ENCODE peak calls at places on chromosomes 13 and 19, in ten cellular contexts. B is fibroblast of pulmonary artery, Z is mesendoderm, D is pancreas, H is Panc1, L is SJCRH30, V is AG10803, J is lower lobe of right lung, E is ovary, X is AG04450. P is an unnamed sample.
A peak's percentile ranks its signal among the peaks of the same experiment; 100 is the strongest.

GRCh38 chr19:35408284-35409171 is 37.7 kb downstream of the GPR42 start:
- DNase-seq in B (no peak), Z (no peak), D (no peak), H (no peak), L (no peak), V (no peak), J (no peak), E (no peak), X (no peak), P (no peak)

GRCh38 chr13:51101636-51102218 is 9.3 kb downstream of the C13orf42 start:
- DNase-seq in B (no peak), Z (peak; percentile 86), D (no peak), H (no peak), L (no peak), V (no peak), J (no peak), E (no peak), X (no peak), P (no peak)

GRCh38 chr13:25380082-25380481 is 8.3 kb downstream of the ATP8A2 start:
- DNase-seq in B (no peak), Z (no peak), D (no peak), H (no peak), L (no peak), V (no peak), J (no peak), E (no peak), X (no peak), P (no peak)

GRCh38 chr19:18809149-18809978 is 18.3 kb upstream of the COMP start:
- DNase-seq in B (peak; percentile 92), Z (no peak), D (no peak), H (no peak), L (no peak), V (peak; percentile 96), J (no peak), E (peak; percentile 77), X (peak; percentile 38), P (no peak)

GRCh38 chr19:17380426-17381138 is 3.4 kb upstream of the PLVAP start:
- DNase-seq in B (no peak), Z (no peak), D (no peak), H (no peak), L (no peak), V (no peak), J (no peak), E (no peak), X (no peak), P (no peak)

GRCh38 chr13:22596157-22596863 is 584.5 kb upstream of the SGCG start:
- DNase-seq in B (no peak), Z (peak; percentile 30), D (no peak), H (no peak), L (peak; percentile 67), V (no peak), J (no peak), E (no peak), X (no peak), P (no peak)

GRCh38 chr13:100941811-100942361 is 267.3 kb upstream of the TMTC4 start:
- DNase-seq in B (no peak), Z (peak; percentile 50), D (no peak), H (no peak), L (no peak), V (no peak), J (no peak), E (no peak), X (no peak), P (no peak)

GRCh38 chr19:43591904-43592772 is 3.8 kb downstream of the IRGQ start:
- DNase-seq in B (no peak), Z (no peak), D (no peak), H (no peak), L (no peak), V (no peak), J (no peak), E (no peak), X (no peak), P (no peak)

GRCh38 chr13:73532582-73532981 is 473.8 kb downstream of the KLF5 start:
- DNase-seq in B (no peak), Z (no peak), D (no peak), H (no peak), L (no peak), V (no peak), J (no peak), E (no peak), X (no peak), P (no peak)

GRCh38 chr13:94390881-94391280 is 88.6 kb downstream of the DCT start:
- DNase-seq in B (peak; percentile 29), Z (peak; percentile 13), D (no peak), H (no peak), L (no peak), V (peak; percentile 78), J (no peak), E (no peak), X (no peak), P (no peak)

GRCh38 chr19:19489804-19490204 is 25.5 kb downstream of the TSSK6 start:
- DNase-seq in B (no peak), Z (no peak), D (no peak), H (no peak), L (no peak), V (no peak), J (no peak), E (no peak), X (no peak), P (no peak)

GRCh38 chr13:43307921-43308433 is 284.6 kb downstream of the DNAJC15 start:
- DNase-seq in B (peak; percentile 95), Z (no peak), D (peak; percentile 76), H (no peak), L (peak; percentile 99), V (peak; percentile 93), J (peak; percentile 89), E (peak; percentile 90), X (peak; percentile 59), P (peak; percentile 72)

GRCh38 chr13:91045351-91046034 is 302.0 kb upstream of the MIR17HG start:
- DNase-seq in B (peak; percentile 14), Z (peak; percentile 56), D (no peak), H (peak; percentile 7), L (peak; percentile 38), V (no peak), J (no peak), E (no peak), X (no peak), P (peak; percentile 41)

GRCh38 chr13:21402586-21403307 is 56.4 kb downstream of the ZDHHC20 start:
- DNase-seq in B (peak; percentile 30), Z (no peak), D (no peak), H (no peak), L (no peak), V (peak; percentile 21), J (no peak), E (no peak), X (no peak), P (peak; percentile 11)

GRCh38 chr19:13008926-13009787 is 13.9 kb downstream of the NFIX start:
- DNase-seq in B (no peak), Z (peak; percentile 57), D (no peak), H (no peak), L (no peak), V (peak; percentile 36), J (no peak), E (peak; percentile 35), X (no peak), P (no peak)

GRCh38 chr13:89514534-89515312 is 1832.8 kb upstream of the MIR17HG start:
- DNase-seq in B (peak; percentile 74), Z (peak; percentile 71), D (no peak), H (peak; percentile 43), L (peak; percentile 64), V (no peak), J (no peak), E (no peak), X (peak; percentile 11), P (no peak)

GRCh38 chr13:78602561-78603239 is 652 bp downstream of the POU4F1 start:
- DNase-seq in B (no peak), Z (no peak), D (no peak), H (no peak), L (peak; percentile 63), V (no peak), J (no peak), E (no peak), X (no peak), P (no peak)
- H3K4me3 ChIP-seq in B (peak overlapping the region; percentile 17), Z (no peak overlapping the region), D (peak overlapping the region; percentile 33), H (no peak overlapping the region), L (peak overlapping the region; percentile 73), V (no peak overlapping the region), J (peak overlapping the region; percentile 43), E (peak overlapping the region; percentile 24), X (peak overlapping the region; percentile 32), P (peak overlapping the region; percentile 25)

GRCh38 chr19:50836543-50837195 is 3.3 kb upstream of the KLK15 start:
- DNase-seq in B (no peak), Z (no peak), D (no peak), H (no peak), L (no peak), V (no peak), J (no peak), E (no peak), X (no peak), P (no peak)
- H3K4me3 ChIP-seq in B (no peak overlapping the region), Z (no peak overlapping the region), D (no peak overlapping the region), H (peak overlapping the region; percentile 63), L (no peak overlapping the region), V (no peak overlapping the region), J (no peak overlapping the region), E (no peak overlapping the region), X (no peak overlapping the region), P (peak overlapping the region; percentile 14)

DNA sequence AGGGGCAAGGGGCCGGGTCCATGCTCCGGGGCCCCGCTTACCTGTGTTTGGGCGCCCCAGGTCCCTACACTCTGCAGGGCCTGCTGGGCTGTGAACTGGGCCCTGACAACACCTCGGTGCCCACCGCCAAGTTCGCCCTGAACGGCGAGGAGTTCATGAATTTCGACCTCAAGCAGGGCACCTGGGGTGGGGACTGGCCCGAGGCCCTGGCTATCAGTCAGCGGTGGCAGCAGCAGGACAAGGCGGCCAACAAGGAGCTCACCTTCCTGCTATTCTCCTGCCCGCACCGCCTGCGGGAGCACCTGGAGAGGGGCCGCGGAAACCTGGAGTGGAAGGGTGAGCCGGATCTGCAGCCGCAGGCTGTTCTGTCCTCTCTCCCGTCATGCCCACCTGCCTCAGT is 1.7 kb downstream of the FCGRT start:
- DNase-seq in B (no peak), Z (no peak), D (no peak), H (no peak), L (no peak), V (no peak), J (no peak), E (no peak), X (no peak), P (no peak)
- H3K4me3 ChIP-seq in B (peak overlapping the region; percentile 66), Z (no peak overlapping the region), D (peak overlapping the region; percentile 80), H (no peak overlapping the region), L (no peak overlapping the region), V (no peak overlapping the region), J (peak overlapping the region; percentile 85), E (peak overlapping the region; percentile 67), X (no peak overlapping the region), P (no peak overlapping the region)

DNA sequence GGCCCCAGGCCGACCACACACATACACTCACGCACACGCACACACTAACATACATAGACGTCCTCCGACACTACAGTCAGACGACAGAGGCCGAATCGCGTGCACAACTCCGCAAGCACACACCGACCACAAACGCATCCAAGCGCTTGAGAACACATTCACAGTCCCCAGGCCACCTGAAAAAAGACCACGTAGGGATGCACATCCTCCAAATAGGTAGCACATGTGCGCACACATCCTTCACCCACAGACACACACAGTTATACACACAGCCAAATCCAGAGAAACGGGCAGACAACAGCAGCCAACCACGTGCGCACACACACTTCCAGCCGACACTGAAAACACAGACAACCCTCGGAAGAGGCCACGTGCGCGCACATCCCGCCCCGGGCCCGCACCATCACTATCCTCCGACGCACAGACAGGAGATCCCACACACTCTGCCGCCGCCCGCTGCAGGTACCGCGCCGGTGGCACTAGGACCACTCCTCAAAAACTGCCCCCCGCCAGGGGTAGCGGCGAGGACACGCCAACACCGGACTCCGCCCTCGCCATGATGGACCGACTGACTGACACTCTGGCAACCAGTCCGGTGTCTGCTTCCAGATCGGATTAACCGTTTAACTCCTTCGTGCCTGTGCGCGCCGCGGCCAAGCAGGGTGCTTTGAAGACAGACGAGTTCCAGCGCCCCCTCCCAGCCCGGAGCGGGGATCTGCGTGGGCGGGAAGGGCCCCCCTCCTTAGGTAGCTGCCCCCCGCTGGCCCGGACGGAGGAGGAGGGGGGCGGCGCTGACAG is 493 bp upstream of the PDE4A start:
- DNase-seq in B (peak; percentile 56), Z (peak; percentile 98), D (no peak), H (peak; percentile 61), L (peak; percentile 90), V (no peak), J (no peak), E (no peak), X (no peak), P (no peak)
- H3K4me3 ChIP-seq in B (peak overlapping the region; percentile 42), Z (peak overlapping the region; percentile 21), D (peak overlapping the region; percentile 2), H (peak overlapping the region; percentile 72), L (peak overlapping the region; percentile 64), V (peak overlapping the region; percentile 40), J (peak overlapping the region; percentile 34), E (no peak overlapping the region), X (peak overlapping the region; percentile 58), P (peak overlapping the region; percentile 36)

P was measured in LNCaP clone FGC.